ENCODE peak calls at places on chromosomes 12 and 14, in eight cellular contexts. F is transverse colon, J is stomach, H is GM12878, Z is prostate gland, Y is upper lobe of left lung, V is sigmoid colon, C is GM23338. U is an unnamed sample.

GRCh38 chr12:127119600-127120140 is 1147.3 kb upstream of the TMEM132C start:
- DNase-seq in C (no peak), Z (no peak), V (no peak), J (no peak), Y (no peak), F (no peak), H (no peak), U (no peak)

GRCh38 chr14:77214216-77214615 is 32.6 kb downstream of the TMEM63C start:
- DNase-seq in J (no peak), Z (no peak), H (no peak), Y (no peak), F (no peak), C (no peak), V (no peak), U (no peak)

GRCh38 chr14:96349286-96350075 is 13.7 kb downstream of the ATG2B start:
- DNase-seq in J (no peak), Z (no peak), C (peak; percentile 50), H (no peak), Y (no peak), F (no peak), V (no peak), U (no peak)

GRCh38 chr12:25764409-25764808 is 194.1 kb upstream of the RASSF8 start:
- DNase-seq in C (no peak), Y (no peak), H (no peak), J (no peak), Z (no peak), F (no peak), V (no peak), U (no peak)

GRCh38 chr14:61512508-61512907 is 182.8 kb upstream of the HIF1A start:
- DNase-seq in Y (no peak), H (no peak), C (no peak), F (no peak), J (no peak), Z (no peak), V (no peak), U (no peak)

GRCh38 chr12:131913666-131914065 is 15.4 kb upstream of the PUS1 start:
- DNase-seq in Z (no peak), C (no peak), J (no peak), H (no peak), V (no peak), Y (no peak), F (no peak), U (no peak)

GRCh38 chr14:71209888-71210287 is 302.6 kb downstream of the PCNX1 start:
- DNase-seq in J (no peak), C (no peak), F (no peak), Y (no peak), Z (no peak), V (no peak), H (no peak), U (no peak)

GRCh38 chr14:35438910-35439713 is 34.6 kb upstream of the NFKBIA start:
- DNase-seq in F (no peak), C (peak; percentile 57), Z (no peak), J (no peak), Y (no peak), V (no peak), H (peak; percentile 39), U (no peak)

GRCh38 chr12:53201639-53202038 is 5.4 kb downstream of the ITGB7 start:
- DNase-seq in H (no peak), C (no peak), Z (no peak), J (no peak), Y (no peak), F (no peak), V (no peak), U (no peak)

GRCh38 chr14:78581222-78581621 is 411.0 kb downstream of the NRXN3 start:
- DNase-seq in H (no peak), J (no peak), V (no peak), F (no peak), Y (no peak), C (no peak), Z (no peak), U (no peak)

GRCh38 chr12:116384175-116384574 is 106.7 kb upstream of the MED13L start:
- DNase-seq in H (no peak), C (no peak), J (no peak), Z (no peak), V (no peak), F (no peak), Y (no peak), U (no peak)

GRCh38 chr12:110289021-110289710 is 8.1 kb downstream of the ATP2A2 start:
- DNase-seq in Z (no peak), F (no peak), J (no peak), Y (no peak), C (no peak), V (no peak), H (no peak), U (no peak)

GRCh38 chr14:55721353-55721752 is 141.3 kb downstream of the KTN1 start:
- DNase-seq in F (no peak), H (no peak), Z (no peak), V (no peak), J (no peak), C (no peak), Y (no peak), U (no peak)

GRCh38 chr12:50569321-50569720 is 64.5 kb downstream of the DIP2B start:
- DNase-seq in C (peak; percentile 39), Z (no peak), H (no peak), J (no peak), V (no peak), F (no peak), Y (no peak), U (no peak)

GRCh38 chr12:106588771-106589170 is 6.0 kb downstream of the RFX4 start:
- DNase-seq in Z (no peak), Y (no peak), J (no peak), V (no peak), H (no peak), C (no peak), F (no peak), U (no peak)

GRCh38 chr14:72479471-72479931 is 414.4 kb downstream of the DPF3 start:
- DNase-seq in C (no peak), Z (no peak), H (peak; percentile 75), V (no peak), F (no peak), J (no peak), Y (no peak), U (no peak)

GRCh38 chr12:5478081-5478706 is 46.3 kb downstream of the NTF3 start:
- DNase-seq in F (no peak), H (no peak), V (no peak), J (no peak), Y (no peak), Z (no peak), C (no peak), U (no peak)

GRCh38 chr12:6792522-6793201 is 3.3 kb downstream of the CD4 start:
- DNase-seq in Z (no peak), H (no peak), Y (no peak), J (no peak), F (no peak), C (no peak), V (peak; percentile 78), U (peak; percentile 86)

GRCh38 chr12:102197789-102198188 is at the start of gene PMCH:
- DNase-seq in Y (no peak), J (no peak), H (peak; percentile 24), C (no peak), Z (no peak), V (no peak), F (no peak), U (no peak)

GRCh38 chr12:45409966-45410365 is 194.1 kb downstream of the ANO6 start:
- DNase-seq in Z (no peak), V (no peak), C (no peak), F (no peak), H (no peak), Y (no peak), J (no peak), U (no peak)

GRCh38 chr12:98635657-98636323 is 8.8 kb downstream of the IKBIP start:
- DNase-seq in V (no peak), J (no peak), F (no peak), Y (no peak), C (peak; percentile 32), Z (no peak), H (peak; percentile 44), U (no peak)

GRCh38 chr12:1328385-1328784 is 266.0 kb downstream of the FBXL14 start:
- DNase-seq in J (no peak), Y (no peak), H (no peak), Z (no peak), V (peak; percentile 70), C (no peak), F (peak; percentile 27), U (no peak)

GRCh38 chr12:38906482-38907170 is 1.2 kb upstream of the CPNE8 start:
- DNase-seq in C (peak; percentile 94), F (peak; percentile 91), J (peak; percentile 76), Y (peak; percentile 96), H (peak; percentile 56), V (peak; percentile 93), Z (peak; percentile 66), U (peak; percentile 94)

GRCh38 chr12:32032205-32032810 is 73.1 kb downstream of the RESF1 start:
- DNase-seq in J (no peak), F (no peak), Z (no peak), H (no peak), Y (no peak), V (no peak), C (no peak), U (no peak)

GRCh38 chr12:99135376-99135775 is 490.3 kb downstream of the APAF1 start:
- DNase-seq in V (no peak), C (no peak), Y (no peak), F (no peak), H (no peak), J (no peak), Z (no peak), U (no peak)

GRCh38 chr12:121805171-121805687 is 1.4 kb downstream of the SETD1B start:
- DNase-seq in Z (no peak), C (no peak), Y (peak; percentile 79), V (no peak), H (no peak), J (no peak), F (no peak), U (peak; percentile 83)

GRCh38 chr14:102688290-102688689 is 89.0 kb upstream of the TRAF3 start:
- DNase-seq in H (no peak), Z (no peak), J (no peak), F (no peak), C (no peak), V (no peak), Y (no peak), U (no peak)
- H3K4me1 ChIP-seq in H (no peaks in the 10 kb centered on the region), Z (peaks cover 7% of the 10 kb centered on the region), J (peaks cover 15% of the 10 kb centered on the region), F (no peaks in the 10 kb centered on the region), C (peaks cover 17% of the 10 kb centered on the region), V (peaks cover 8% of the 10 kb centered on the region), Y (peaks cover 9% of the 10 kb centered on the region), U (peaks cover 3% of the 10 kb centered on the region)

GRCh38 chr12:109125791-109126190 is 9.4 kb downstream of the ACACB start:
- DNase-seq in H (no peak), C (no peak), J (no peak), V (peak; percentile 52), Y (no peak), Z (no peak), F (peak; percentile 50), U (no peak)
- TF ChIP-seq POLR2AphosphoS5 in H (no peak), C (no peak), J (no peak), V (no peak), Y (no peak), Z (no peak), F (no peak), U (no peak)

GRCh38 chr12:14256555-14257169 is 108.8 kb upstream of the ATF7IP start:
- DNase-seq in C (peak; percentile 92), Z (peak; percentile 63), H (no peak), Y (no peak), J (peak; percentile 78), V (peak; percentile 90), F (peak; percentile 77), U (peak; percentile 92)
- H3K4me1 ChIP-seq in C (peaks cover 34% of the 10 kb centered on the region), Z (peaks cover 16% of the 10 kb centered on the region), H (peaks cover 4% of the 10 kb centered on the region), Y (peaks cover 49% of the 10 kb centered on the region), J (peaks cover 49% of the 10 kb centered on the region), V (peaks cover 54% of the 10 kb centered on the region), F (peaks cover 22% of the 10 kb centered on the region), U (peaks cover 57% of the 10 kb centered on the region)

GRCh38 chr12:4270670-4271432 is 2.7 kb upstream of the CCND2 start:
- DNase-seq in J (no peak), H (no peak), V (peak; percentile 83), C (peak; percentile 82), F (peak; percentile 75), Y (peak; percentile 87), Z (no peak), U (peak; percentile 92)
- TF ChIP-seq POLR2AphosphoS5 in J (no peak), H (peak; percentile 11), V (no peak), C (peak; percentile 35), F (peak; percentile 39), Y (peak; percentile 53), Z (peak; percentile 20), U (peak; percentile 72)

U was measured in spleen.